ENCODE peak calls at places on chromosome 1, in ten cellular contexts. One of them, this sample, is unnamed.

GRCh38 chr1:201565771-201566528 is 27.0 kb downstream of the NAV1 start:
- DNase-seq in brain microvascular endothelial cell: no peak
- DNase-seq in T-helper 2 cell: no peak
- DNase-seq in endothelial cell: no peak
- DNase-seq in adrenal gland: no peak
- DNase-seq in natural killer cell: no peak
- DNase-seq in mesendoderm: no peak
- DNase-seq in KBM-7: no peak
- DNase-seq in glomerular endothelial cell: no peak
- DNase-seq in Kasumi-1: no peak
- DNase-seq in this sample: no peak

GRCh38 chr1:218585565-218586184 is 240.5 kb downstream of the TGFB2 start:
- DNase-seq in adrenal gland: no peak
- DNase-seq in T-helper 2 cell: no peak
- DNase-seq in brain microvascular endothelial cell: peak; percentile 87
- DNase-seq in endothelial cell: peak; percentile 20
- DNase-seq in natural killer cell: no peak
- DNase-seq in glomerular endothelial cell: peak; percentile 48
- DNase-seq in Kasumi-1: no peak
- DNase-seq in KBM-7: no peak
- DNase-seq in mesendoderm: peak; percentile 94
- DNase-seq in this sample: peak; percentile 90

GRCh38 chr1:9689971-9690381 is 38.4 kb downstream of the PIK3CD start:
- DNase-seq in Kasumi-1: no peak
- DNase-seq in glomerular endothelial cell: no peak
- DNase-seq in brain microvascular endothelial cell: no peak
- DNase-seq in adrenal gland: peak; percentile 58
- DNase-seq in T-helper 2 cell: no peak
- DNase-seq in mesendoderm: peak; percentile 52
- DNase-seq in natural killer cell: no peak
- DNase-seq in KBM-7: no peak
- DNase-seq in endothelial cell: peak; percentile 57
- DNase-seq in this sample: peak; percentile 62

GRCh38 chr1:79124756-79125155 is 118.2 kb upstream of the ADGRL4 start:
- DNase-seq in brain microvascular endothelial cell: no peak
- DNase-seq in Kasumi-1: no peak
- DNase-seq in KBM-7: no peak
- DNase-seq in endothelial cell: no peak
- DNase-seq in glomerular endothelial cell: no peak
- DNase-seq in adrenal gland: no peak
- DNase-seq in natural killer cell: no peak
- DNase-seq in mesendoderm: no peak
- DNase-seq in T-helper 2 cell: no peak
- DNase-seq in this sample: no peak

GRCh38 chr1:18907021-18907913 is 4.9 kb upstream of the ALDH4A1 start:
- DNase-seq in Kasumi-1: peak; percentile 85
- DNase-seq in adrenal gland: peak; percentile 83
- DNase-seq in endothelial cell: peak; percentile 60
- DNase-seq in T-helper 2 cell: peak; percentile 68
- DNase-seq in brain microvascular endothelial cell: peak; percentile 58
- DNase-seq in KBM-7: peak; percentile 80
- DNase-seq in natural killer cell: peak; percentile 47
- DNase-seq in mesendoderm: peak; percentile 68
- DNase-seq in glomerular endothelial cell: no peak
- DNase-seq in this sample: peak; percentile 76

GRCh38 chr1:50308883-50309282 is 114.4 kb downstream of the DMRTA2 start:
- DNase-seq in T-helper 2 cell: peak; percentile 21
- DNase-seq in natural killer cell: no peak
- DNase-seq in KBM-7: peak; percentile 66
- DNase-seq in glomerular endothelial cell: no peak
- DNase-seq in brain microvascular endothelial cell: peak; percentile 24
- DNase-seq in endothelial cell: peak; percentile 79
- DNase-seq in adrenal gland: peak; percentile 68
- DNase-seq in mesendoderm: peak; percentile 83
- DNase-seq in Kasumi-1: peak; percentile 37
- DNase-seq in this sample: peak; percentile 71

GRCh38 chr1:192747942-192748341 is 60.9 kb upstream of the RGS2 start:
- DNase-seq in KBM-7: no peak
- DNase-seq in T-helper 2 cell: no peak
- DNase-seq in natural killer cell: no peak
- DNase-seq in mesendoderm: no peak
- DNase-seq in glomerular endothelial cell: no peak
- DNase-seq in adrenal gland: no peak
- DNase-seq in brain microvascular endothelial cell: no peak
- DNase-seq in Kasumi-1: no peak
- DNase-seq in endothelial cell: no peak
- DNase-seq in this sample: no peak

GRCh38 chr1:96979287-96979686 is 257.7 kb downstream of the PTBP2 start:
- DNase-seq in glomerular endothelial cell: no peak
- DNase-seq in KBM-7: no peak
- DNase-seq in mesendoderm: no peak
- DNase-seq in natural killer cell: no peak
- DNase-seq in Kasumi-1: no peak
- DNase-seq in endothelial cell: no peak
- DNase-seq in adrenal gland: no peak
- DNase-seq in brain microvascular endothelial cell: no peak
- DNase-seq in T-helper 2 cell: no peak
- DNase-seq in this sample: no peak

GRCh38 chr1:1304331-1305299 is 3.1 kb downstream of the ACAP3 start:
- DNase-seq in endothelial cell: peak; percentile 69
- DNase-seq in mesendoderm: peak; percentile 93
- DNase-seq in brain microvascular endothelial cell: peak; percentile 61
- DNase-seq in T-helper 2 cell: no peak
- DNase-seq in Kasumi-1: no peak
- DNase-seq in glomerular endothelial cell: no peak
- DNase-seq in KBM-7: no peak
- DNase-seq in natural killer cell: no peak
- DNase-seq in adrenal gland: peak; percentile 95
- DNase-seq in this sample: peak; percentile 85

GRCh38 chr1:226111109-226111864 is 48.8 kb downstream of the H3-3A start:
- DNase-seq in glomerular endothelial cell: no peak
- DNase-seq in brain microvascular endothelial cell: no peak
- DNase-seq in natural killer cell: no peak
- DNase-seq in adrenal gland: no peak
- DNase-seq in T-helper 2 cell: no peak
- DNase-seq in mesendoderm: no peak
- DNase-seq in KBM-7: no peak
- DNase-seq in Kasumi-1: no peak
- DNase-seq in endothelial cell: no peak
- DNase-seq in this sample: no peak